ENCODE peak calls at places on chromosomes 13 and 19, in four cellular contexts. P, X, Q and O are unnamed samples.

GRCh38 chr13:92694047-92694446 is 532.6 kb upstream of the GPC6 start:
- DNase-seq in P (no peak), X (no peak), Q (no peak), O (no peak)

GRCh38 chr19:3494051-3494450 is 6.4 kb downstream of the DOHH start:
- DNase-seq in Q (no peak), X (no peak), P (peak), O (no peak)

GRCh38 chr19:17865364-17866311 is 5.9 kb downstream of the RPL18A start:
- DNase-seq in P (no peak), X (no peak), Q (no peak), O (no peak)

GRCh38 chr19:29245221-29245620 is 32.3 kb upstream of the UQCRFS1 start:
- DNase-seq in P (no peak), Q (no peak), X (no peak), O (no peak)

GRCh38 chr13:75416327-75417005 is 65.5 kb downstream of the TBC1D4 start:
- DNase-seq in Q (no peak), P (peak), X (no peak), O (no peak)

GRCh38 chr13:104487006-104487405 is 1420.8 kb upstream of the SLC10A2 start:
- DNase-seq in Q (no peak), P (no peak), X (no peak), O (no peak)

GRCh38 chr19:41194157-41194552 is 1.1 kb downstream of the CYP2S1 start:
- DNase-seq in Q (no peak), P (no peak), X (no peak), O (no peak)

GRCh38 chr13:33326723-33327122 is 41.2 kb upstream of the STARD13 start:
- DNase-seq in P (no peak), X (no peak), Q (no peak), O (no peak)

GRCh38 chr19:28793391-28794168 is 419.4 kb downstream of the UQCRFS1 start:
- DNase-seq in X (no peak), Q (peak), P (peak), O (peak)

GRCh38 chr13:93559718-93560117 is 333.1 kb downstream of the GPC6 start:
- DNase-seq in P (no peak), X (peak), Q (no peak), O (no peak)

GRCh38 chr19:49165865-49166301 is 8.3 kb downstream of the TRPM4 start:
- DNase-seq in X (no peak), Q (no peak), P (peak), O (no peak)

GRCh38 chr19:31145021-31145420 is 204.2 kb downstream of the TSHZ3 start:
- DNase-seq in Q (no peak), X (no peak), P (no peak), O (no peak)

GRCh38 chr13:37313383-37313782 is 207.9 kb upstream of the CSNK1A1L start:
- DNase-seq in X (no peak), P (no peak), Q (no peak), O (no peak)

GRCh38 chr13:37319041-37319443 is 213.6 kb upstream of the CSNK1A1L start:
- DNase-seq in X (peak), Q (no peak), P (no peak), O (no peak)

DNA sequence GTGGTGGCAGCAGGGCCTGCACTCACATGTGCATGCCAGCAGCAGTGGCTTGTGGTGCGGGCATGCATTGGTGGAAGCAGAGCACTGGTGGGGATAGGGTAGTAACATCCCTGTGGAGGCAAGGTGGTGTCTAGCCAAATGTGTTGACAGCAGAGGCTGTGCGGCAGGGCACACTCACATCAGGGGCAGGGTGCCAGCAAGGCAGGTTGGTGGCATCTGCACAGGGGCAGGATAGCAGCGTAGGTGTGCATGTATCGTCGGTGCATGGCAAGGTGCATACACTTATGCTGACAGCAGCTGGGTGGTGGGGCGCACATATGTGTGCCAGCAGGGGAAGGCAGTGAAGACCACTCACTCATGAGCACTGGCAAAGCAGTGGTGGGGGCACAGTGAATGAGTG is 211.5 kb upstream of the CSNK1A1L start:
- DNase-seq in P (no peak), Q (no peak), X (no peak), O (no peak)
- H2BK15ac ChIP-seq in P (no peak), Q (peak), X (no peak), O (peak)

DNA sequence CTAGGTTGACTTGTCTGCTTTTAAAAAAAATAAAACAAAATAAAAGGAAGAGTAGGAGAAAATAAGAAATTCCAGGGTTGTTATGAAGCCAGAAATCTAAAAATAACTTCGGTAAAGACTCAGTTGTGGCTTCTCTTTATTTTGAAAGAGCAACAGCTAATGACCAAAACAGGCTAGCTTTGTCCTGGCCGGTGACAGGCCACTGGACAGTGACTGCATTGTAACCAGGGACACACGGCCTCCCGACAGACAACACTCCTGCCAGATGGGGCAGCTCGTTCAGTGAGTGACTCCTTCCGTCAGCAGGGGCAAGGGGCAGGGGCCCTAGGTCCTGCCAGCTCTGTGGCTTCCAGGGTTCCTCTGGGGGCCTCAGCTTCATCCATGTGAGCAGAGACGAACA is 173.4 kb downstream of the KATNAL1 start:
- DNase-seq in P (no peak), X (peak), Q (no peak), O (no peak)
- H2BK12ac ChIP-seq in P (no peak), X (peak), Q (no peak), O (no peak)

GRCh38 chr13:97274782-97275252 is 52.7 kb downstream of the MBNL2 start:
- DNase-seq in Q (no peak), P (no peak), X (peak), O (no peak)
- H3K9ac ChIP-seq in Q (no peak), P (no peak), X (peak), O (no peak)

GRCh38 chr19:16076154-16076957 is at the start of gene TPM4:
- DNase-seq in X (peak), Q (peak), P (peak), O (peak)
- H2BK15ac ChIP-seq in X (peak), Q (peak), P (no peak), O (no peak)

GRCh38 chr19:47540748-47541147 is 25.9 kb upstream of the NAPA start:
- DNase-seq in Q (no peak), P (no peak), X (peak), O (no peak)

GRCh38 chr19:47542030-47542475 is 27.2 kb upstream of the NAPA start:
- DNase-seq in X (peak), P (no peak), Q (no peak), O (no peak)

GRCh38 chr19:47539747-47540311 is 25.0 kb upstream of the NAPA start:
- DNase-seq in P (no peak), X (no peak), Q (no peak), O (no peak)

GRCh38 chr19:47544075-47544474 is 28.9 kb downstream of the ZNF541 start:
- DNase-seq in X (no peak), Q (no peak), P (no peak), O (no peak)

GRCh38 chr19:47541507-47541906 is 26.6 kb upstream of the NAPA start:
- DNase-seq in P (no peak), X (peak), Q (no peak), O (no peak)
- H2BK12ac ChIP-seq in P (no peak), X (no peak), Q (no peak), O (no peak)

GRCh38 chr13:36418022-36418805 is 14.1 kb upstream of the CCNA1 start:
- DNase-seq in Q (no peak), P (no peak), X (peak), O (no peak)

GRCh38 chr13:36421447-36421846 is 10.8 kb upstream of the CCNA1 start:
- DNase-seq in Q (no peak), X (no peak), P (no peak), O (no peak)

GRCh38 chr13:36417328-36417727 is 15.0 kb upstream of the CCNA1 start:
- DNase-seq in X (no peak), Q (no peak), P (no peak), O (no peak)

GRCh38 chr13:36420437-36420891 is 11.8 kb upstream of the CCNA1 start:
- DNase-seq in Q (no peak), X (peak), P (peak), O (peak)
- H3K9ac ChIP-seq in Q (no peak), X (peak), P (no peak), O (no peak)

GRCh38 chr19:36772341-36773222 is at the start of gene ZNF850:
- DNase-seq in P (peak), X (peak), Q (peak), O (peak)
- H2BK15ac ChIP-seq in P (no peak), X (peak), Q (peak), O (no peak)

GRCh38 chr13:109959903-109960302 is 173.5 kb upstream of the IRS2 start:
- DNase-seq in X (no peak), P (no peak), Q (no peak), O (no peak)

GRCh38 chr13:109957875-109958274 is 171.5 kb upstream of the IRS2 start:
- DNase-seq in X (no peak), Q (no peak), P (no peak), O (no peak)

GRCh38 chr13:109964164-109964563 is 177.8 kb upstream of the IRS2 start:
- DNase-seq in Q (no peak), P (no peak), X (no peak), O (no peak)

GRCh38 chr13:109968876-109969577 is 182.6 kb upstream of the IRS2 start:
- DNase-seq in X (no peak), P (no peak), Q (no peak), O (no peak)

GRCh38 chr13:109963384-109963783 is 177.0 kb upstream of the IRS2 start:
- DNase-seq in P (no peak), Q (no peak), X (no peak), O (no peak)
- H2BK12ac ChIP-seq in P (no peak), Q (no peak), X (no peak), O (no peak)

GRCh38 chr19:14786421-14786851 is 8.1 kb upstream of the ADGRE2 start:
- DNase-seq in P (peak), Q (no peak), X (no peak), O (peak)
- H3K9ac ChIP-seq in P (no peak), Q (no peak), X (no peak), O (no peak)